ENCODE peak calls at places on chromosomes 4 and X, in six cellular contexts. A is EH; Q is CD4-positive, alpha-beta memory T cell; Z is renal cortical epithelial cell; G is stromal cell of bone marrow; L is activated naive CD4-positive, alpha-beta T cell. N is an unnamed sample.

GRCh38 chr4:147737623-147738022 is 5.7 kb downstream of the ARHGAP10 start:
- DNase-seq in L (no peak), G (no peak), Q (no peak), A (no peak), Z (no peak), N (no peak)

GRCh38 chrX:93985621-93986020 is 311.6 kb downstream of the FAM133A start:
- DNase-seq in Q (no peak), Z (no peak), G (no peak), L (no peak), A (no peak), N (no peak)

GRCh38 chr4:164021947-164022346 is 527.5 kb downstream of the TMA16 start:
- DNase-seq in Q (no peak), G (no peak), L (no peak), Z (no peak), A (no peak), N (no peak)

GRCh38 chr4:160110891-160111290 is 1008.0 kb downstream of the RAPGEF2 start:
- DNase-seq in L (no peak), Q (no peak), A (no peak), G (no peak), Z (no peak), N (no peak)

GRCh38 chr4:110869862-110870577 is 247.1 kb upstream of the PITX2 start:
- DNase-seq in G (no peak), Q (no peak), L (no peak), Z (peak), A (peak), N (no peak)

GRCh38 chr4:148514041-148514440 is 71.8 kb upstream of the NR3C2 start:
- DNase-seq in G (no peak), Q (no peak), A (no peak), Z (no peak), L (no peak), N (no peak)

GRCh38 chrX:1661048-1661921 is 46.4 kb downstream of the ASMT start:
- DNase-seq in G (no peak), L (peak), A (no peak), Q (peak), Z (no peak), N (peak)

GRCh38 chr4:74619931-74620702 is 174.2 kb downstream of the BTC start:
- DNase-seq in Z (no peak), Q (no peak), G (no peak), L (no peak), A (peak), N (no peak)

GRCh38 chr4:47471064-47471463 is 7.6 kb upstream of the COMMD8 start:
- DNase-seq in L (no peak), A (no peak), Z (no peak), Q (no peak), G (no peak), N (no peak)

GRCh38 chr4:180695851-180696250 is 1547.4 kb upstream of the TENM3 start:
- DNase-seq in A (peak), Q (no peak), L (no peak), Z (peak), G (peak), N (no peak)

GRCh38 chr4:41935652-41936021 is 408 bp downstream of the TMEM33 start:
- DNase-seq in Q (no peak), G (no peak), Z (peak), L (no peak), A (no peak), N (no peak)

GRCh38 chr4:60579335-60579734 is 620.8 kb upstream of the ADGRL3 start:
- DNase-seq in Z (no peak), L (no peak), A (peak), Q (no peak), G (peak), N (no peak)

GRCh38 chr4:102316585-102316984 is 28.7 kb downstream of the SLC39A8 start:
- DNase-seq in G (no peak), Z (no peak), A (no peak), L (no peak), Q (no peak), N (no peak)

GRCh38 chrX:2642146-2642545 is 48.9 kb upstream of the CD99 start:
- DNase-seq in Q (no peak), A (no peak), L (no peak), G (no peak), Z (no peak), N (no peak)